ENCODE peak calls at places on chromosomes 12 and 14, in six cellular contexts. One of them, this sample, is unnamed.

GRCh38 chr12:52149651-52150241 is 42.1 kb downstream of the KRT80 start:
- DNase-seq in stimulated activated CD4-positive, alpha-beta T cell treated with anti-CD3 and anti-CD28 coated beads, Interleukin-4, amount 100 ng/mL, for 48 hours: no peak
- DNase-seq in activated CD4-positive, alpha-beta T cell treated with anti-CD3 and anti-CD28 coated beads, Interleukin-2, amount 10 ng/mL, durations not matched to agents 7 days and 5 days: no peak
- DNase-seq in fibroblast of mammary gland: no peak
- DNase-seq in lower leg skin: no peak
- DNase-seq in effector memory CD4-positive, alpha-beta T cell: no peak
- DNase-seq in this sample: no peak

GRCh38 chr14:61698216-61698980 is 3.1 kb downstream of the HIF1A start:
- DNase-seq in stimulated activated CD4-positive, alpha-beta T cell treated with anti-CD3 and anti-CD28 coated beads, Interleukin-4, amount 100 ng/mL, for 48 hours: no peak
- DNase-seq in activated CD4-positive, alpha-beta T cell treated with anti-CD3 and anti-CD28 coated beads, Interleukin-2, amount 10 ng/mL, durations not matched to agents 7 days and 5 days: no peak
- DNase-seq in fibroblast of mammary gland: no peak
- DNase-seq in lower leg skin: no peak
- DNase-seq in effector memory CD4-positive, alpha-beta T cell: no peak
- DNase-seq in this sample: peak

GRCh38 chr14:30770376-30770775 is 104.0 kb upstream of the COCH start:
- DNase-seq in stimulated activated CD4-positive, alpha-beta T cell treated with anti-CD3 and anti-CD28 coated beads, Interleukin-4, amount 100 ng/mL, for 48 hours: no peak
- DNase-seq in activated CD4-positive, alpha-beta T cell treated with anti-CD3 and anti-CD28 coated beads, Interleukin-2, amount 10 ng/mL, durations not matched to agents 7 days and 5 days: no peak
- DNase-seq in fibroblast of mammary gland: no peak
- DNase-seq in lower leg skin: no peak
- DNase-seq in effector memory CD4-positive, alpha-beta T cell: no peak
- DNase-seq in this sample: no peak

GRCh38 chr12:105507311-105508035 is 177.0 kb downstream of the C12orf75 start:
- DNase-seq in stimulated activated CD4-positive, alpha-beta T cell treated with anti-CD3 and anti-CD28 coated beads, Interleukin-4, amount 100 ng/mL, for 48 hours: no peak
- DNase-seq in activated CD4-positive, alpha-beta T cell treated with anti-CD3 and anti-CD28 coated beads, Interleukin-2, amount 10 ng/mL, durations not matched to agents 7 days and 5 days: no peak
- DNase-seq in fibroblast of mammary gland: no peak
- DNase-seq in lower leg skin: no peak
- DNase-seq in effector memory CD4-positive, alpha-beta T cell: no peak
- DNase-seq in this sample: peak

GRCh38 chr12:109299849-109300248 is 9.2 kb downstream of the FOXN4 start:
- DNase-seq in stimulated activated CD4-positive, alpha-beta T cell treated with anti-CD3 and anti-CD28 coated beads, Interleukin-4, amount 100 ng/mL, for 48 hours: no peak
- DNase-seq in activated CD4-positive, alpha-beta T cell treated with anti-CD3 and anti-CD28 coated beads, Interleukin-2, amount 10 ng/mL, durations not matched to agents 7 days and 5 days: no peak
- DNase-seq in fibroblast of mammary gland: no peak
- DNase-seq in lower leg skin: no peak
- DNase-seq in effector memory CD4-positive, alpha-beta T cell: no peak
- DNase-seq in this sample: no peak

GRCh38 chr12:72178871-72179270 is 93.3 kb upstream of the TRHDE start:
- DNase-seq in stimulated activated CD4-positive, alpha-beta T cell treated with anti-CD3 and anti-CD28 coated beads, Interleukin-4, amount 100 ng/mL, for 48 hours: no peak
- DNase-seq in activated CD4-positive, alpha-beta T cell treated with anti-CD3 and anti-CD28 coated beads, Interleukin-2, amount 10 ng/mL, durations not matched to agents 7 days and 5 days: no peak
- DNase-seq in fibroblast of mammary gland: no peak
- DNase-seq in lower leg skin: no peak
- DNase-seq in effector memory CD4-positive, alpha-beta T cell: no peak
- DNase-seq in this sample: no peak

GRCh38 chr14:99774526-99775307 is 18.5 kb upstream of the EML1 start:
- DNase-seq in stimulated activated CD4-positive, alpha-beta T cell treated with anti-CD3 and anti-CD28 coated beads, Interleukin-4, amount 100 ng/mL, for 48 hours: no peak
- DNase-seq in activated CD4-positive, alpha-beta T cell treated with anti-CD3 and anti-CD28 coated beads, Interleukin-2, amount 10 ng/mL, durations not matched to agents 7 days and 5 days: no peak
- DNase-seq in fibroblast of mammary gland: no peak
- DNase-seq in lower leg skin: peak
- DNase-seq in effector memory CD4-positive, alpha-beta T cell: no peak
- DNase-seq in this sample: peak

GRCh38 chr12:31034372-31034771 is 39.3 kb upstream of the DDX11 start:
- DNase-seq in stimulated activated CD4-positive, alpha-beta T cell treated with anti-CD3 and anti-CD28 coated beads, Interleukin-4, amount 100 ng/mL, for 48 hours: no peak
- DNase-seq in activated CD4-positive, alpha-beta T cell treated with anti-CD3 and anti-CD28 coated beads, Interleukin-2, amount 10 ng/mL, durations not matched to agents 7 days and 5 days: no peak
- DNase-seq in fibroblast of mammary gland: no peak
- DNase-seq in lower leg skin: peak
- DNase-seq in effector memory CD4-positive, alpha-beta T cell: no peak
- DNase-seq in this sample: no peak

GRCh38 chr14:93304771-93305170 is 28.1 kb downstream of the BTBD7 start:
- DNase-seq in stimulated activated CD4-positive, alpha-beta T cell treated with anti-CD3 and anti-CD28 coated beads, Interleukin-4, amount 100 ng/mL, for 48 hours: no peak
- DNase-seq in activated CD4-positive, alpha-beta T cell treated with anti-CD3 and anti-CD28 coated beads, Interleukin-2, amount 10 ng/mL, durations not matched to agents 7 days and 5 days: no peak
- DNase-seq in fibroblast of mammary gland: peak
- DNase-seq in lower leg skin: no peak
- DNase-seq in effector memory CD4-positive, alpha-beta T cell: no peak
- DNase-seq in this sample: peak

GRCh38 chr14:50882932-50883826 is 11.3 kb downstream of the ABHD12B start:
- DNase-seq in stimulated activated CD4-positive, alpha-beta T cell treated with anti-CD3 and anti-CD28 coated beads, Interleukin-4, amount 100 ng/mL, for 48 hours: no peak
- DNase-seq in activated CD4-positive, alpha-beta T cell treated with anti-CD3 and anti-CD28 coated beads, Interleukin-2, amount 10 ng/mL, durations not matched to agents 7 days and 5 days: no peak
- DNase-seq in fibroblast of mammary gland: no peak
- DNase-seq in lower leg skin: no peak
- DNase-seq in effector memory CD4-positive, alpha-beta T cell: no peak
- DNase-seq in this sample: no peak

GRCh38 chr12:82910246-82910893 is 223.7 kb downstream of the TMTC2 start:
- DNase-seq in stimulated activated CD4-positive, alpha-beta T cell treated with anti-CD3 and anti-CD28 coated beads, Interleukin-4, amount 100 ng/mL, for 48 hours: no peak
- DNase-seq in activated CD4-positive, alpha-beta T cell treated with anti-CD3 and anti-CD28 coated beads, Interleukin-2, amount 10 ng/mL, durations not matched to agents 7 days and 5 days: no peak
- DNase-seq in fibroblast of mammary gland: no peak
- DNase-seq in lower leg skin: no peak
- DNase-seq in effector memory CD4-positive, alpha-beta T cell: no peak
- DNase-seq in this sample: no peak

GRCh38 chr12:23855813-23856212 is 93.7 kb downstream of the SOX5 start:
- DNase-seq in stimulated activated CD4-positive, alpha-beta T cell treated with anti-CD3 and anti-CD28 coated beads, Interleukin-4, amount 100 ng/mL, for 48 hours: no peak
- DNase-seq in activated CD4-positive, alpha-beta T cell treated with anti-CD3 and anti-CD28 coated beads, Interleukin-2, amount 10 ng/mL, durations not matched to agents 7 days and 5 days: no peak
- DNase-seq in fibroblast of mammary gland: no peak
- DNase-seq in lower leg skin: no peak
- DNase-seq in effector memory CD4-positive, alpha-beta T cell: no peak
- DNase-seq in this sample: no peak

GRCh38 chr12:55965240-55965639 is 602 bp downstream of the PMEL start:
- DNase-seq in stimulated activated CD4-positive, alpha-beta T cell treated with anti-CD3 and anti-CD28 coated beads, Interleukin-4, amount 100 ng/mL, for 48 hours: no peak
- DNase-seq in activated CD4-positive, alpha-beta T cell treated with anti-CD3 and anti-CD28 coated beads, Interleukin-2, amount 10 ng/mL, durations not matched to agents 7 days and 5 days: no peak
- DNase-seq in fibroblast of mammary gland: no peak
- DNase-seq in lower leg skin: no peak
- DNase-seq in effector memory CD4-positive, alpha-beta T cell: no peak
- DNase-seq in this sample: no peak

GRCh38 chr12:25959069-25959961 is 833 bp downstream of the RASSF8 start:
- DNase-seq in stimulated activated CD4-positive, alpha-beta T cell treated with anti-CD3 and anti-CD28 coated beads, Interleukin-4, amount 100 ng/mL, for 48 hours: no peak
- DNase-seq in activated CD4-positive, alpha-beta T cell treated with anti-CD3 and anti-CD28 coated beads, Interleukin-2, amount 10 ng/mL, durations not matched to agents 7 days and 5 days: peak
- DNase-seq in fibroblast of mammary gland: peak
- DNase-seq in lower leg skin: peak
- DNase-seq in effector memory CD4-positive, alpha-beta T cell: no peak
- DNase-seq in this sample: peak

GRCh38 chr12:59874781-59875180 is 279.0 kb downstream of the SLC16A7 start:
- DNase-seq in stimulated activated CD4-positive, alpha-beta T cell treated with anti-CD3 and anti-CD28 coated beads, Interleukin-4, amount 100 ng/mL, for 48 hours: no peak
- DNase-seq in activated CD4-positive, alpha-beta T cell treated with anti-CD3 and anti-CD28 coated beads, Interleukin-2, amount 10 ng/mL, durations not matched to agents 7 days and 5 days: no peak
- DNase-seq in fibroblast of mammary gland: no peak
- DNase-seq in lower leg skin: no peak
- DNase-seq in effector memory CD4-positive, alpha-beta T cell: no peak
- DNase-seq in this sample: peak

GRCh38 chr12:103751171-103751570 is 89.9 kb downstream of the NT5DC3 start:
- DNase-seq in stimulated activated CD4-positive, alpha-beta T cell treated with anti-CD3 and anti-CD28 coated beads, Interleukin-4, amount 100 ng/mL, for 48 hours: no peak
- DNase-seq in activated CD4-positive, alpha-beta T cell treated with anti-CD3 and anti-CD28 coated beads, Interleukin-2, amount 10 ng/mL, durations not matched to agents 7 days and 5 days: no peak
- DNase-seq in fibroblast of mammary gland: no peak
- DNase-seq in lower leg skin: no peak
- DNase-seq in effector memory CD4-positive, alpha-beta T cell: no peak
- DNase-seq in this sample: no peak

GRCh38 chr14:73369433-73369832 is 88.9 kb downstream of the NUMB start:
- DNase-seq in stimulated activated CD4-positive, alpha-beta T cell treated with anti-CD3 and anti-CD28 coated beads, Interleukin-4, amount 100 ng/mL, for 48 hours: no peak
- DNase-seq in activated CD4-positive, alpha-beta T cell treated with anti-CD3 and anti-CD28 coated beads, Interleukin-2, amount 10 ng/mL, durations not matched to agents 7 days and 5 days: no peak
- DNase-seq in fibroblast of mammary gland: no peak
- DNase-seq in lower leg skin: no peak
- DNase-seq in effector memory CD4-positive, alpha-beta T cell: no peak
- DNase-seq in this sample: no peak

GRCh38 chr12:89695830-89696229 is 12.8 kb downstream of the ATP2B1 start:
- DNase-seq in stimulated activated CD4-positive, alpha-beta T cell treated with anti-CD3 and anti-CD28 coated beads, Interleukin-4, amount 100 ng/mL, for 48 hours: no peak
- DNase-seq in activated CD4-positive, alpha-beta T cell treated with anti-CD3 and anti-CD28 coated beads, Interleukin-2, amount 10 ng/mL, durations not matched to agents 7 days and 5 days: no peak
- DNase-seq in fibroblast of mammary gland: no peak
- DNase-seq in lower leg skin: no peak
- DNase-seq in effector memory CD4-positive, alpha-beta T cell: no peak
- DNase-seq in this sample: no peak

GRCh38 chr12:82121545-82121944 is 236.6 kb downstream of the CCDC59 start:
- DNase-seq in stimulated activated CD4-positive, alpha-beta T cell treated with anti-CD3 and anti-CD28 coated beads, Interleukin-4, amount 100 ng/mL, for 48 hours: no peak
- DNase-seq in activated CD4-positive, alpha-beta T cell treated with anti-CD3 and anti-CD28 coated beads, Interleukin-2, amount 10 ng/mL, durations not matched to agents 7 days and 5 days: no peak
- DNase-seq in fibroblast of mammary gland: no peak
- DNase-seq in lower leg skin: no peak
- DNase-seq in effector memory CD4-positive, alpha-beta T cell: no peak
- DNase-seq in this sample: no peak

GRCh38 chr12:24349051-24349780 is 399.7 kb upstream of the SOX5 start:
- DNase-seq in stimulated activated CD4-positive, alpha-beta T cell treated with anti-CD3 and anti-CD28 coated beads, Interleukin-4, amount 100 ng/mL, for 48 hours: no peak
- DNase-seq in activated CD4-positive, alpha-beta T cell treated with anti-CD3 and anti-CD28 coated beads, Interleukin-2, amount 10 ng/mL, durations not matched to agents 7 days and 5 days: no peak
- DNase-seq in fibroblast of mammary gland: no peak
- DNase-seq in lower leg skin: no peak
- DNase-seq in effector memory CD4-positive, alpha-beta T cell: no peak
- DNase-seq in this sample: no peak

This sample was measured in iris pigment epithelial cell.